ENCODE peak calls at places on chromosomes 13 and 19, in seven cellular contexts. One of them, this sample, is unnamed.

GRCh38 chr13:35594096-35594495 is 117.6 kb upstream of the MAB21L1 start:
- DNase-seq in mucosa of descending colon: no peak
- DNase-seq in dorsolateral prefrontal cortex: no peak
- DNase-seq in fibroblast of lung: no peak
- DNase-seq in cardiac fibroblast: no peak
- DNase-seq in PC-9: no peak
- DNase-seq in transverse colon: no peak
- DNase-seq in this sample: no peak

GRCh38 chr19:39199025-39199424 is 2.3 kb downstream of the NCCRP1 start:
- DNase-seq in mucosa of descending colon: no peak
- DNase-seq in dorsolateral prefrontal cortex: peak
- DNase-seq in fibroblast of lung: peak
- DNase-seq in cardiac fibroblast: peak
- DNase-seq in PC-9: no peak
- DNase-seq in transverse colon: no peak
- DNase-seq in this sample: no peak

GRCh38 chr19:16266586-16266942 is 58.1 kb upstream of the KLF2 start:
- DNase-seq in mucosa of descending colon: no peak
- DNase-seq in dorsolateral prefrontal cortex: no peak
- DNase-seq in fibroblast of lung: no peak
- DNase-seq in cardiac fibroblast: no peak
- DNase-seq in PC-9: no peak
- DNase-seq in transverse colon: no peak
- DNase-seq in this sample: no peak

GRCh38 chr13:70668293-70668692 is 560.0 kb upstream of the KLHL1 start:
- DNase-seq in mucosa of descending colon: no peak
- DNase-seq in dorsolateral prefrontal cortex: no peak
- DNase-seq in fibroblast of lung: no peak
- DNase-seq in cardiac fibroblast: no peak
- DNase-seq in PC-9: peak
- DNase-seq in transverse colon: no peak
- DNase-seq in this sample: no peak

GRCh38 chr13:65292488-65292901 is 1937.6 kb downstream of the PCDH9 start:
- DNase-seq in mucosa of descending colon: no peak
- DNase-seq in dorsolateral prefrontal cortex: no peak
- DNase-seq in fibroblast of lung: peak
- DNase-seq in cardiac fibroblast: peak
- DNase-seq in PC-9: no peak
- DNase-seq in transverse colon: no peak
- DNase-seq in this sample: no peak

GRCh38 chr19:8352134-8352827 is 9.2 kb upstream of the KANK3 start:
- DNase-seq in mucosa of descending colon: no peak
- DNase-seq in dorsolateral prefrontal cortex: no peak
- DNase-seq in fibroblast of lung: peak
- DNase-seq in cardiac fibroblast: peak
- DNase-seq in PC-9: no peak
- DNase-seq in transverse colon: no peak
- DNase-seq in this sample: no peak

GRCh38 chr19:49114630-49115363 is 627 bp downstream of the LIN7B start:
- DNase-seq in mucosa of descending colon: peak
- DNase-seq in dorsolateral prefrontal cortex: peak
- DNase-seq in fibroblast of lung: peak
- DNase-seq in cardiac fibroblast: peak
- DNase-seq in PC-9: peak
- DNase-seq in transverse colon: peak
- DNase-seq in this sample: peak

GRCh38 chr19:10061717-10062310 is 24.3 kb upstream of the SHFL start:
- DNase-seq in mucosa of descending colon: no peak
- DNase-seq in dorsolateral prefrontal cortex: no peak
- DNase-seq in fibroblast of lung: no peak
- DNase-seq in cardiac fibroblast: no peak
- DNase-seq in PC-9: no peak
- DNase-seq in transverse colon: no peak
- DNase-seq in this sample: no peak

GRCh38 chr13:87878706-87879105 is 207.5 kb downstream of the SLITRK5 start:
- DNase-seq in mucosa of descending colon: no peak
- DNase-seq in dorsolateral prefrontal cortex: no peak
- DNase-seq in fibroblast of lung: peak
- DNase-seq in cardiac fibroblast: no peak
- DNase-seq in PC-9: no peak
- DNase-seq in transverse colon: no peak
- DNase-seq in this sample: no peak

GRCh38 chr13:40433577-40433976 is 232.9 kb downstream of the FOXO1 start:
- DNase-seq in mucosa of descending colon: peak
- DNase-seq in dorsolateral prefrontal cortex: no peak
- DNase-seq in fibroblast of lung: no peak
- DNase-seq in cardiac fibroblast: peak
- DNase-seq in PC-9: no peak
- DNase-seq in transverse colon: peak
- DNase-seq in this sample: no peak

GRCh38 chr19:8908066-8908465 is 75.9 kb downstream of the MBD3L1 start:
- DNase-seq in mucosa of descending colon: no peak
- DNase-seq in dorsolateral prefrontal cortex: no peak
- DNase-seq in fibroblast of lung: no peak
- DNase-seq in cardiac fibroblast: no peak
- DNase-seq in PC-9: no peak
- DNase-seq in transverse colon: no peak
- DNase-seq in this sample: no peak

GRCh38 chr13:104385409-104385808 is 1319.2 kb upstream of the SLC10A2 start:
- DNase-seq in mucosa of descending colon: no peak
- DNase-seq in dorsolateral prefrontal cortex: no peak
- DNase-seq in fibroblast of lung: peak
- DNase-seq in cardiac fibroblast: peak
- DNase-seq in PC-9: peak
- DNase-seq in transverse colon: no peak
- DNase-seq in this sample: no peak

GRCh38 chr19:20928371-20928770 is 5.3 kb downstream of the ZNF85 start:
- DNase-seq in mucosa of descending colon: no peak
- DNase-seq in dorsolateral prefrontal cortex: no peak
- DNase-seq in fibroblast of lung: peak
- DNase-seq in cardiac fibroblast: peak
- DNase-seq in PC-9: no peak
- DNase-seq in transverse colon: no peak
- DNase-seq in this sample: no peak

GRCh38 chr13:58495668-58496067 is 864.1 kb downstream of the PCDH17 start:
- DNase-seq in mucosa of descending colon: no peak
- DNase-seq in dorsolateral prefrontal cortex: no peak
- DNase-seq in fibroblast of lung: peak
- DNase-seq in cardiac fibroblast: no peak
- DNase-seq in PC-9: no peak
- DNase-seq in transverse colon: no peak
- DNase-seq in this sample: no peak

GRCh38 chr13:38002596-38002995 is 133.0 kb upstream of the TRPC4 start:
- DNase-seq in mucosa of descending colon: peak
- DNase-seq in dorsolateral prefrontal cortex: no peak
- DNase-seq in fibroblast of lung: no peak
- DNase-seq in cardiac fibroblast: no peak
- DNase-seq in PC-9: no peak
- DNase-seq in transverse colon: no peak
- DNase-seq in this sample: no peak

GRCh38 chr19:37991841-37992248 is 84.8 kb downstream of the SIPA1L3 start:
- DNase-seq in mucosa of descending colon: no peak
- DNase-seq in dorsolateral prefrontal cortex: no peak
- DNase-seq in fibroblast of lung: peak
- DNase-seq in cardiac fibroblast: no peak
- DNase-seq in PC-9: peak
- DNase-seq in transverse colon: no peak
- DNase-seq in this sample: no peak

GRCh38 chr19:55080915-55081772 is 5.5 kb downstream of the EPS8L1 start:
- DNase-seq in mucosa of descending colon: peak
- DNase-seq in dorsolateral prefrontal cortex: no peak
- DNase-seq in fibroblast of lung: peak
- DNase-seq in cardiac fibroblast: peak
- DNase-seq in PC-9: no peak
- DNase-seq in transverse colon: peak
- DNase-seq in this sample: peak

GRCh38 chr13:25286308-25286968 is 850 bp downstream of the MTMR6 start:
- DNase-seq in mucosa of descending colon: peak
- DNase-seq in dorsolateral prefrontal cortex: no peak
- DNase-seq in fibroblast of lung: peak
- DNase-seq in cardiac fibroblast: peak
- DNase-seq in PC-9: peak
- DNase-seq in transverse colon: peak
- DNase-seq in this sample: no peak

GRCh38 chr13:25291691-25292090 is 4.4 kb upstream of the MTMR6 start:
- DNase-seq in mucosa of descending colon: no peak
- DNase-seq in dorsolateral prefrontal cortex: no peak
- DNase-seq in fibroblast of lung: no peak
- DNase-seq in cardiac fibroblast: no peak
- DNase-seq in PC-9: no peak
- DNase-seq in transverse colon: no peak
- DNase-seq in this sample: no peak

GRCh38 chr13:25288966-25289365 is 1.7 kb upstream of the MTMR6 start:
- DNase-seq in mucosa of descending colon: no peak
- DNase-seq in dorsolateral prefrontal cortex: no peak
- DNase-seq in fibroblast of lung: no peak
- DNase-seq in cardiac fibroblast: no peak
- DNase-seq in PC-9: no peak
- DNase-seq in transverse colon: no peak
- DNase-seq in this sample: no peak

GRCh38 chr13:25292301-25292700 is 5.0 kb upstream of the MTMR6 start:
- DNase-seq in mucosa of descending colon: no peak
- DNase-seq in dorsolateral prefrontal cortex: no peak
- DNase-seq in fibroblast of lung: peak
- DNase-seq in cardiac fibroblast: no peak
- DNase-seq in PC-9: no peak
- DNase-seq in transverse colon: no peak
- DNase-seq in this sample: no peak

GRCh38 chr13:25286969-25287961 is at the start of gene MTMR6:
- DNase-seq in mucosa of descending colon: peak
- DNase-seq in dorsolateral prefrontal cortex: peak
- DNase-seq in fibroblast of lung: peak
- DNase-seq in cardiac fibroblast: peak
- DNase-seq in PC-9: peak
- DNase-seq in transverse colon: peak
- DNase-seq in this sample: peak
- TF ChIP-seq CTCF in mucosa of descending colon: peak
- TF ChIP-seq CTCF in dorsolateral prefrontal cortex: peak
- TF ChIP-seq CTCF in fibroblast of lung: peak
- TF ChIP-seq CTCF in cardiac fibroblast: peak
- TF ChIP-seq CTCF in PC-9: peak
- TF ChIP-seq CTCF in transverse colon: peak
- TF ChIP-seq CTCF in this sample: peak

DNA sequence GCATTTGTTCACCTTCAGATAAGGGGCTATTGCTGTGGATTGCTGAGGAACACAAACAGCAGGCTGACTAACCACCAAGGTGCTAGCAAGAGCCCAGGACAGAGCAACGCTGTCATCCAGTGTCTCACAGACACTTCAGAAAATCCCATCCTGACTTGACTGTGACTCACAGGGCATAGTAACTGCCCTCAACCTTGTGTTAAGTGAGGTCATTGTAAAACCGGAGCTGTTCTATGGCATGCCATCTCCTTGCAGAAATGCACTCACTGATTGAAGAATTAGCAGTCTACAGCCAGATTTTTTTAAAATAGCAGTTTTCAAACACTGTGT is 51.1 kb downstream of the TNFRSF19 start:
- DNase-seq in mucosa of descending colon: no peak
- DNase-seq in dorsolateral prefrontal cortex: no peak
- DNase-seq in fibroblast of lung: peak
- DNase-seq in cardiac fibroblast: peak
- DNase-seq in PC-9: no peak
- DNase-seq in transverse colon: no peak
- DNase-seq in this sample: no peak
- TF ChIP-seq CTCF in mucosa of descending colon: no peak
- TF ChIP-seq CTCF in dorsolateral prefrontal cortex: no peak
- TF ChIP-seq CTCF in fibroblast of lung: no peak
- TF ChIP-seq CTCF in cardiac fibroblast: no peak
- TF ChIP-seq CTCF in PC-9: no peak
- TF ChIP-seq CTCF in transverse colon: no peak
- TF ChIP-seq CTCF in this sample: no peak

GRCh38 chr13:110363009-110363408 is 55.9 kb downstream of the COL4A2 start:
- DNase-seq in mucosa of descending colon: no peak
- DNase-seq in dorsolateral prefrontal cortex: no peak
- DNase-seq in fibroblast of lung: no peak
- DNase-seq in cardiac fibroblast: no peak
- DNase-seq in PC-9: no peak
- DNase-seq in transverse colon: no peak
- DNase-seq in this sample: no peak
- TF ChIP-seq CTCF in mucosa of descending colon: no peak
- TF ChIP-seq CTCF in dorsolateral prefrontal cortex: no peak
- TF ChIP-seq CTCF in fibroblast of lung: no peak
- TF ChIP-seq CTCF in cardiac fibroblast: peak
- TF ChIP-seq CTCF in PC-9: no peak
- TF ChIP-seq CTCF in transverse colon: peak
- TF ChIP-seq CTCF in this sample: no peak

GRCh38 chr19:798415-799075 is 1.3 kb downstream of the PTBP1 start:
- DNase-seq in mucosa of descending colon: peak
- DNase-seq in dorsolateral prefrontal cortex: no peak
- DNase-seq in fibroblast of lung: no peak
- DNase-seq in cardiac fibroblast: no peak
- DNase-seq in PC-9: no peak
- DNase-seq in transverse colon: peak
- DNase-seq in this sample: no peak

GRCh38 chr19:801030-801860 is 4.0 kb downstream of the PTBP1 start:
- DNase-seq in mucosa of descending colon: peak
- DNase-seq in dorsolateral prefrontal cortex: no peak
- DNase-seq in fibroblast of lung: peak
- DNase-seq in cardiac fibroblast: peak
- DNase-seq in PC-9: no peak
- DNase-seq in transverse colon: peak
- DNase-seq in this sample: peak

GRCh38 chr19:797528-798414 is 519 bp downstream of the PTBP1 start:
- DNase-seq in mucosa of descending colon: peak
- DNase-seq in dorsolateral prefrontal cortex: peak
- DNase-seq in fibroblast of lung: peak
- DNase-seq in cardiac fibroblast: peak
- DNase-seq in PC-9: peak
- DNase-seq in transverse colon: peak
- DNase-seq in this sample: peak

GRCh38 chr19:800360-801029 is 3.2 kb downstream of the PTBP1 start:
- DNase-seq in mucosa of descending colon: peak
- DNase-seq in dorsolateral prefrontal cortex: no peak
- DNase-seq in fibroblast of lung: peak
- DNase-seq in cardiac fibroblast: peak
- DNase-seq in PC-9: peak
- DNase-seq in transverse colon: peak
- DNase-seq in this sample: no peak

DNA sequence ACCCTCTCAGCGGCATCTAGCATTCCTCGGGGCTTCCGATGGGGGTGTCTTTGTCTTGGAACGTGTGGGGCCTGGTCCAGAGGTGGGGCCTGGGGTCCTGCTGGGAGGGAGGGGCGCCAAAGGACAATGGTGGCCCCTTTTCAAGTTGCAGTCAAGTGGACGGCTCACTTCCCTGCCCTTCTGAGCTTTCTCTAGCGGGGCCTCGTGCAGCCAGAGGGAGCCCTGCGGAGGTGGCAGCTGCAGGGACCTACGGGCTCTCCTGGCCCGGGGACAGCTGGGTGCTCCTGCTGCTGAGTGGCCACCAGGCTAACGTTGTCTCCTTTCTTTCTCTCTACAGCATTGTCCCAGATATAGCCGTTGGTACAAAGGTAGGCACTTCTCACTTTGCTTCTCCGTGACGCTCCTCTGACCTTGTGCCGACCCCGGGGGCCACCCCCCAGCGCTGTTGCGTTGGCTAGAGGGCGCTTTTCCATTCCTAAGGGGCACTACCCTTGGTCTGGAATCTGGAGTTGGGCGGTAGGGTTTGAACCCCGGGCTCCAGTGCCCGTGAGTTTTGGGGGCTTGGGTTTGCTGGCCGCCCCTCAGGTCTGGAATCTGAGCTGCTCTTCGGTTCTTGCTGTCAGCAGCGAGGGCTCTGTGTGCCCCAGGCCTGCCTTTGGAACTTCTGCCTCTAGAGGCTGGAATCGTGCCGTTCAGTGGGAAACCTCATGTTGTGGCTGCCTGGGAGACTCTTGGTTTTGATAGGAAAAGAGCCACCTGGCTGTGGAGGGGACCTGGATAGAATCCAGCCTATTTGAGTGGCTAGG is 2.0 kb downstream of the PTBP1 start:
- DNase-seq in mucosa of descending colon: no peak
- DNase-seq in dorsolateral prefrontal cortex: no peak
- DNase-seq in fibroblast of lung: peak
- DNase-seq in cardiac fibroblast: peak
- DNase-seq in PC-9: no peak
- DNase-seq in transverse colon: peak
- DNase-seq in this sample: no peak
- TF ChIP-seq CTCF in mucosa of descending colon: no peak
- TF ChIP-seq CTCF in dorsolateral prefrontal cortex: no peak
- TF ChIP-seq CTCF in fibroblast of lung: peak
- TF ChIP-seq CTCF in cardiac fibroblast: peak
- TF ChIP-seq CTCF in PC-9: peak
- TF ChIP-seq CTCF in transverse colon: no peak
- TF ChIP-seq CTCF in this sample: no peak